ENCODE peak calls at places on chromosomes 13 and 19, in seven cellular contexts. M, P, V, C, R, I and H are unnamed samples.

GRCh38 chr13:58181111-58181510 is 549.6 kb downstream of the PCDH17 start:
- DNase-seq in R (no peak), I (no peak), C (no peak), P (no peak), M (no peak), V (no peak), H (no peak)

GRCh38 chr19:374183-374885 is 29.7 kb upstream of the MIER2 start:
- DNase-seq in C (no peak), V (no peak), I (no peak), R (no peak), M (no peak), P (no peak), H (no peak)

GRCh38 chr13:97548138-97548537 is 114.2 kb downstream of the RAP2A start:
- DNase-seq in I (no peak), C (no peak), M (no peak), P (no peak), R (no peak), V (no peak), H (no peak)

GRCh38 chr13:44969858-44970484 is 19.3 kb downstream of the NUFIP1 start:
- DNase-seq in V (peak), I (peak), P (no peak), R (no peak), M (peak), C (no peak), H (peak)

GRCh38 chr13:40187836-40188591 is 478.4 kb downstream of the FOXO1 start:
- DNase-seq in M (no peak), I (peak), R (no peak), P (no peak), C (no peak), V (no peak), H (peak)

GRCh38 chr13:101554420-101555125 is 102.1 kb downstream of the ITGBL1 start:
- DNase-seq in C (no peak), M (no peak), R (no peak), P (no peak), I (no peak), V (no peak), H (no peak)

GRCh38 chr13:78121001-78121400 is 202.4 kb upstream of the EDNRB start:
- DNase-seq in C (no peak), P (no peak), I (no peak), R (no peak), V (no peak), M (no peak), H (no peak)

GRCh38 chr13:57996717-57997116 is 365.2 kb downstream of the PCDH17 start:
- DNase-seq in R (no peak), M (peak), I (peak), C (no peak), P (no peak), V (no peak), H (peak)

GRCh38 chr19:55672418-55672817 is 2.6 kb upstream of the EPN1 start:
- DNase-seq in R (no peak), M (peak), V (no peak), C (no peak), I (no peak), P (no peak), H (peak)

GRCh38 chr13:42525035-42525504 is 48.9 kb upstream of the TNFSF11 start:
- DNase-seq in I (peak), M (peak), V (peak), R (no peak), P (no peak), C (no peak), H (peak)

GRCh38 chr19:43503501-43504425 is 783 bp downstream of the PHLDB3 start:
- DNase-seq in I (peak), M (peak), P (peak), V (no peak), R (peak), C (peak), H (peak)

GRCh38 chr19:52936958-52937334 is 13.7 kb upstream of the ZNF888 start:
- DNase-seq in C (no peak), M (no peak), I (no peak), V (no peak), P (no peak), R (no peak), H (no peak)

GRCh38 chr19:11223208-11223607 is 16.2 kb upstream of the ANGPTL8 start:
- DNase-seq in R (no peak), V (no peak), I (no peak), M (no peak), C (no peak), P (no peak), H (no peak)

GRCh38 chr13:101709952-101710351 is 257.5 kb downstream of the ITGBL1 start:
- DNase-seq in I (no peak), R (no peak), V (no peak), P (no peak), M (no peak), C (no peak), H (no peak)

GRCh38 chr13:67792151-67792665 is 562.1 kb upstream of the PCDH9 start:
- DNase-seq in V (no peak), C (no peak), I (peak), P (no peak), M (no peak), R (no peak), H (peak)

GRCh38 chr19:2790194-2790556 is 4.9 kb downstream of the THOP1 start:
- DNase-seq in P (no peak), V (no peak), R (no peak), I (no peak), M (no peak), C (no peak), H (no peak)

GRCh38 chr19:7705387-7706187 is 3.7 kb upstream of the FCER2 start:
- DNase-seq in I (no peak), C (peak), P (no peak), M (no peak), V (no peak), R (no peak), H (no peak)

GRCh38 chr19:45885556-45886426 is at the start of gene IRF2BP1:
- DNase-seq in V (peak), R (peak), I (peak), P (peak), C (peak), M (peak), H (peak)
- TF ChIP-seq CTCF in V (no peak), R (no peak), I (no peak), P (no peak), C (no peak), M (no peak), H (no peak)

DNA sequence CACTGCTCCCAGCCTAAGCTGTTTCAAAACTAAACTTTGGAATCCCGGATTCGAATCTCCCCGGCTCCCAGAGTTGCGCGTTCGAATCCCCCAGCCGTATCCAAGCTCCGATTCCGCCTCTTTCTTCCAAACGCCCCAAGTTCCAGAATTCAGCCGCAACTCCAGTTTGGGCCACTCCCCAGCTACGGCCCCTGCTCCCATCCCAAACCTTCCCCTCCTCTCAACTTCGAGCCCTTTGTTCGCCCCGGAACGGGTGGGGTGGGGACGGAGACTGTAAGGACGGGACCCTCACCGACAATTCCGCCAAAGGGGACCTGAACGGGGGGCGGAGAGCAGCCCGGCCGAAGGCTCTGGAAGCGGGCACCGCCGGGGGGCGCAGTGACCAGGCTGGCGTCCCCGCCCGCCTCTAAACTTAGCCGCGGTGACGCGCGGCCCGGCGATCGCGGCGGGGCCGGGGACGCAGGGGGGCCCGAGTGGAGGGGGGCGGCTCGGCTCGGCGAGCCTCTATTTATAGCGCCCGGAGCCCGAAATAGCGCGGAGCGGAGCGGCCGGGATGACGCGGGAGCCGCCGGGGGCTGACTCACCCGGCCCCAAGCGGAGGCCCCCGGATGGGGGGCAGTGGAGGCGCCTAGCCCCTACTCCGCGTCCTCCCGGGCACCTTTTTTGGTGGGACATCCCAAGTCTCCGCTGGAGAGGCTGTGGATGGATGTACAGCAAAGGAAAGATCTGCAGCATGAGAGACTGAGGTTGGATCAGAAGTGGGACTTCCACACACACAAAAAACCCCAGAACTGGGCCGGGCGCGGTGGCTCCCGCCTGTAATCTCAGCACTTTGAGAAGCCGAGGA is 4.9 kb upstream of the ERCC1 start:
- DNase-seq in I (peak), V (no peak), P (peak), R (peak), C (no peak), M (peak), H (peak)
- H3K4me3 ChIP-seq in I (peak), V (peak), P (peak), R (peak), C (peak), M (peak), H (peak)

GRCh38 chr13:27450921-27451461 is 627 bp upstream of the MTIF3 start:
- DNase-seq in I (peak), V (peak), M (peak), P (peak), C (no peak), R (peak), H (peak)
- TF ChIP-seq CTCF in I (no peak), V (no peak), M (peak), P (no peak), C (no peak), R (no peak), H (no peak)

GRCh38 chr13:98918771-98919170 is 59.1 kb downstream of the DOCK9 start:
- DNase-seq in I (no peak), P (no peak), V (no peak), M (no peak), C (no peak), R (no peak), H (no peak)
- H3K4me3 ChIP-seq in I (no peak), P (no peak), V (no peak), M (no peak), C (no peak), R (no peak), H (no peak)

DNA sequence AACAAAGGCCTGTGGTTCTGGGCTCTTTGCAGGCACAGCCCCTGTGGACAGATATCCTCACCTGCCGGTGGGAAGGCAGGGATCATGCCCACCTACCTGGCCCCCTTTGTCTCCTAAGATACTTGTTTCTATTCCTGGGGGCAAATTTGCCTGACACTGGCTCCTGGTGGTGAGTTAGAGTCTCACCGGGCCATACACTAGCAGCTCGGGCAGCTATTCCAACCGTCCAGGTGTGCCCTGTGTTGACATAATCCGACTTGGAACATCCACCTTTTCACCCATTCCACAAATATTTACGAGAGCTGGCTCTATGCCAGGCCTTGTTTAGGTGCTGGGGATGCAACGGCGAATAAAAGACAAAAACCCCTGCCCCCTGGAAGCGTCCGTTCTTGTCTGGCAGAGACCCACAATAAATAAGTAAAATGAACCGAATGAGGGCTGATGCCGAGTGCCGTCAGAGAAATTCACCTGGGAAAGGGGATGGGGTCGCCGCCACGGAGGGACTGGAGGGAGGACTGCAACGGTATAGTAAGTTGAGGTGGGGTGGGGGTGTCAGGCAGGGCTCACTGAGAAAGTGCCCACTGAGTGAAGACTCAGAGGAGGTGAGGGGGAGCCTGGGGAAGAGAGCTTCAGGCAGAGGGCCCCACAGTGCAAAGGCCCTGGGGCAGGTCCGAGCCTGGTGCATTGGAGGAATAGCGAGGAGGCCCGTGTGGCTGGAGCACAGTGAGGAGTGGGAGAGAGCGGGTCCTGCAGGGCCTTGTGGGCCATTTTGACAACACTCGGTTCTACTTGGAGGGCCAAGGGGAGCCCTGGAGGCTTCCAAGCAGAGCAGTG is 43.2 kb upstream of the RANBP3 start:
- DNase-seq in I (no peak), R (no peak), V (no peak), C (no peak), M (no peak), P (no peak), H (no peak)
- TF ChIP-seq CTCF in I (no peak), R (no peak), V (no peak), C (no peak), M (peak), P (no peak), H (peak)

GRCh38 chr19:18401580-18402112 is 4.2 kb upstream of the LRRC25 start:
- DNase-seq in R (peak), P (no peak), C (no peak), I (peak), M (peak), V (no peak), H (peak)
- H3K4me3 ChIP-seq in R (no peak), P (no peak), C (no peak), I (no peak), M (no peak), V (no peak), H (no peak)

DNA sequence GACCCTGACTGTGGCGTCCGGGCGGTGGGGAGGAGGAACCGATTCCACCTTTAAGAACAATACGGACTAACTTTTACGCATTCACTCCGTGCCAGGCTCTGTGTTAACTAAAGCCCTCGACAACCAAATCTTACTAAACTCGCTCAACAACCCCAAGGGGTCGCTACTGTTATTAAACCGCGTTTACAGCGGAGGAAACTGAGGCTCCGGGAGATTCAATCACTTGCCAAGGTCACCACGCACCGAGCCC is 1.2 kb downstream of the SAMD1 start:
- DNase-seq in I (no peak), V (no peak), C (no peak), R (no peak), M (peak), P (no peak), H (peak)
- TF ChIP-seq CTCF in I (peak), V (peak), C (no peak), R (no peak), M (peak), P (peak), H (peak)

DNA sequence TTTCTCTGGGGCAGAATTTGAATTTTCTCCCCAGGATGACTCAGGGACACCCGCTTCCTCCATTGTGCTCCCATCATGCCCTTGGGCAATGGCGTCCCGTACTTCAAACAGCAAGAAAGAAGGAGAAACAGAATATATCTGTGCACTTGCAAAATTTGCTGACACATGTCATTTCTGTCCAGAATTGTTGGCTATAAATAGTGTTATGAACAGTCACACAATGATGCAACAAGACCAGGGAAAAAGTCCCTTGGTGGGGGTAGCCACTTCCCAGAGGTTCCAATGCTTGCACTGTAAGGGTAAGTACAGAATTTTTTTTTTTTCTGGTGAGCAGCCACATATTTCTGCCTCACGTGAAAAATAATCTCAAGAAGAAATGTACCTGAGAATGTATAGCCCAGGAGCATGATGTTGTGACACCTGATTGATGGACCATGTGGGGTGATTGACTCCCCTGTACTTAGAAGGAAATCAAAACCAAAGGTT is 9.1 kb upstream of the LAIR1 start:
- DNase-seq in R (no peak), M (no peak), I (no peak), C (no peak), P (no peak), V (no peak), H (no peak)
- H3K4me3 ChIP-seq in R (no peak), M (no peak), I (no peak), C (no peak), P (no peak), V (no peak), H (no peak)

GRCh38 chr13:114324334-114324733 is 10.0 kb downstream of the CHAMP1 start:
- DNase-seq in M (no peak), P (no peak), V (no peak), R (no peak), C (no peak), I (no peak), H (no peak)

GRCh38 chr13:114320065-114320464 is 5.8 kb downstream of the CHAMP1 start:
- DNase-seq in R (no peak), M (no peak), C (no peak), I (no peak), P (no peak), V (no peak), H (no peak)

GRCh38 chr13:114321256-114321655 is 7.0 kb downstream of the CHAMP1 start:
- DNase-seq in P (no peak), M (no peak), V (no peak), R (no peak), C (no peak), I (no peak), H (no peak)

GRCh38 chr13:114325729-114326128 is 11.4 kb downstream of the CHAMP1 start:
- DNase-seq in R (no peak), P (no peak), I (no peak), C (no peak), V (no peak), M (peak), H (no peak)

DNA sequence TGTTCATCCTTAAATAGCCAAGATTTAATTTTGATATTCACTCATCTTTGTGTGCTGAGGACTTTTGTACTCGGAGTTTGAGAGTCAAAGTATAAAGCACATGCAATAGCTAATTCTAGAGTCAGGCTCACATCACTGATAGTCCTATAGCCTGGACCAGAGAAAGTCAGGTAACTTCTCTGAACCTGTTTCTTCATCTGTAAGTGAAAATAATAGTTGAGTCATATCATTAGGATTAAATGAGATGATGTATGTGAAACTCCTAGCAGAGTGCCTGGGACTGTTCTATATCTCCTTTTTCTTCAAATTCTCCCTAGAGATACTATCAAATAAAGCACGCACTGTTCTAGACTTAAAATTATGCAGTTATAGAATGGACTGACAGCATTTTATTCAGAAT is 9.0 kb downstream of the CHAMP1 start:
- DNase-seq in C (no peak), I (no peak), M (no peak), P (no peak), V (no peak), R (no peak), H (no peak)
- TF ChIP-seq CTCF in C (no peak), I (no peak), M (no peak), P (no peak), V (no peak), R (no peak), H (no peak)